ENCODE peak calls at places on chromosome 4, in ten cellular contexts. B is AG04450, Z is testis, U is left ventricle myocardium inferior, T is tibial artery, R is HFF-Myc, K is left lung, O is fibroblast of the aortic adventitia, X is cardiac fibroblast, P is sigmoid colon. M is an unnamed sample.

GRCh38 chr4:184955636-184956035 is 62.7 kb upstream of the HELT start:
- DNase-seq in B (no peak), Z (no peak), U (no peak), T (no peak), R (no peak), K (no peak), O (no peak), X (no peak), P (no peak), M (no peak)

GRCh38 chr4:110550260-110550659 is 72.6 kb downstream of the PITX2 start:
- DNase-seq in B (no peak), Z (no peak), U (no peak), T (no peak), R (no peak), K (no peak), O (peak), X (peak), P (no peak), M (no peak)

GRCh38 chr4:53421791-53422190 is 44.4 kb downstream of the FIP1L1 start:
- DNase-seq in B (no peak), Z (no peak), U (no peak), T (no peak), R (no peak), K (no peak), O (no peak), X (no peak), P (no peak), M (no peak)

GRCh38 chr4:5517372-5517771 is 191.0 kb downstream of the EVC2 start:
- DNase-seq in B (no peak), Z (no peak), U (no peak), T (no peak), R (no peak), K (no peak), O (no peak), X (no peak), P (no peak), M (no peak)

GRCh38 chr4:152849350-152849749 is 69.6 kb downstream of the ARFIP1 start:
- DNase-seq in B (no peak), Z (no peak), U (no peak), T (no peak), R (no peak), K (no peak), O (no peak), X (no peak), P (no peak), M (no peak)

GRCh38 chr4:124867551-124867950 is 155.0 kb upstream of the ANKRD50 start:
- DNase-seq in B (no peak), Z (no peak), U (no peak), T (no peak), R (no peak), K (no peak), O (peak), X (no peak), P (no peak), M (no peak)

GRCh38 chr4:123676550-123677229 is 280.1 kb downstream of the SPRY1 start:
- DNase-seq in B (no peak), Z (no peak), U (no peak), T (no peak), R (no peak), K (no peak), O (no peak), X (no peak), P (no peak), M (no peak)

GRCh38 chr4:8341691-8342090 is 72.1 kb downstream of the HTRA3 start:
- DNase-seq in B (no peak), Z (peak), U (peak), T (peak), R (no peak), K (no peak), O (no peak), X (no peak), P (peak), M (no peak)

GRCh38 chr4:100907465-100908454 is 389.9 kb upstream of the EMCN start:
- DNase-seq in B (no peak), Z (no peak), U (no peak), T (no peak), R (no peak), K (no peak), O (peak), X (peak), P (no peak), M (no peak)

GRCh38 chr4:111883557-111883999 is 261.7 kb upstream of the FAM241A start:
- DNase-seq in B (no peak), Z (no peak), U (no peak), T (no peak), R (no peak), K (no peak), O (no peak), X (no peak), P (no peak), M (no peak)

GRCh38 chr4:122914292-122914904 is 8.0 kb downstream of the NUDT6 start:
- DNase-seq in B (peak), Z (no peak), U (no peak), T (no peak), R (peak), K (no peak), O (peak), X (peak), P (no peak), M (no peak)

GRCh38 chr4:68883870-68884269 is 67.7 kb downstream of the UGT2A3 start:
- DNase-seq in B (no peak), Z (no peak), U (no peak), T (no peak), R (no peak), K (no peak), O (no peak), X (no peak), P (no peak), M (no peak)

GRCh38 chr4:64883087-64883926 is 474.1 kb upstream of the TECRL start:
- DNase-seq in B (no peak), Z (no peak), U (no peak), T (no peak), R (no peak), K (no peak), O (no peak), X (no peak), P (no peak), M (no peak)

GRCh38 chr4:7652006-7652405 is 217.3 kb upstream of the PSAPL1 start:
- DNase-seq in B (no peak), Z (no peak), U (no peak), T (no peak), R (no peak), K (no peak), O (no peak), X (no peak), P (no peak), M (no peak)

GRCh38 chr4:14749910-14750309 is 252.4 kb upstream of the CPEB2 start:
- DNase-seq in B (no peak), Z (peak), U (peak), T (no peak), R (no peak), K (peak), O (peak), X (peak), P (peak), M (no peak)

GRCh38 chr4:31108762-31109161 is 388.6 kb downstream of the PCDH7 start:
- DNase-seq in B (no peak), Z (no peak), U (no peak), T (no peak), R (no peak), K (no peak), O (no peak), X (no peak), P (no peak), M (no peak)

GRCh38 chr4:54695359-54696149 is 37.8 kb downstream of the KIT start:
- DNase-seq in B (no peak), Z (no peak), U (no peak), T (no peak), R (no peak), K (no peak), O (peak), X (peak), P (no peak), M (no peak)

GRCh38 chr4:169619518-169619957 is 840 bp upstream of the CLCN3 start:
- DNase-seq in B (no peak), Z (peak), U (no peak), T (no peak), R (no peak), K (peak), O (peak), X (peak), P (no peak), M (no peak)

GRCh38 chr4:169619958-169620845 is at the start of gene CLCN3:
- DNase-seq in B (peak), Z (peak), U (peak), T (peak), R (no peak), K (peak), O (peak), X (peak), P (peak), M (peak)

GRCh38 chr4:169620846-169621228 is 459 bp downstream of the CLCN3 start:
- DNase-seq in B (no peak), Z (peak), U (no peak), T (no peak), R (no peak), K (no peak), O (no peak), X (peak), P (no peak), M (no peak)

GRCh38 chr4:169618986-169619385 is 1.4 kb upstream of the CLCN3 start:
- DNase-seq in B (no peak), Z (no peak), U (no peak), T (no peak), R (no peak), K (no peak), O (no peak), X (no peak), P (no peak), M (no peak)

DNA sequence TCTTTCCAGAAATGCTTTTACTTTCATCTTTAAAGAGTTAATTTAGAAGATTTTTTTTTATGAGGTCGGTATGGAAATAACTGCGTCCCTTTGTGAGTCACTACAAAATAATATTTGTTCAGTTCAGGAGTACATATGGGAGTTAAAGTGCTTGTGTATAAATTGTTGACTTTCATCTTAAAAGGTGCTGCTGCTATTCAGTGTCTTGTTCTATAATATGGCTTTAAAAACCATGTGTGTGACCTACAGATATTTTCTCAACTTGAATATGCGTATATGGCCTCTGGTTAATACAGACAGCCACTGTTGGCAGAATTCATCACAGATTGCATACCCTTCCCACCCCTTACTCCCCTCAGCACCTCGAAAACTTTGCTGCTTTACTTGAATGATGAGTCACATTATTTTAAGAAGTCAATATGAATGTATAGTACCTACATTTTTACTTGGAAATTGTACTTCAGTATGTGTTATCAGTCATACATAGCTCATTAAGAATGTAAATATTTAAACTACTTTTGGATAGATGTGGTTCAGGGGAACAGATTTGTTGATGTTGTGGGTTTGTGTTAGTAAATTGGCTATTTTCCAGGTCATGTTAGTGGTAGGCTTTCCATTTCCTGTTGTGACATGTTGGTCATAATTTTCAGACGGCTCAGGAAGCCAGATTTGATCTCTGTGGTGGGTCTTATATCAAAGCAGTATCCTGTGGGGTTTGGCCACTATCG is 1.5 kb downstream of the CLCN3 start:
- DNase-seq in B (peak), Z (no peak), U (no peak), T (no peak), R (no peak), K (no peak), O (no peak), X (peak), P (no peak), M (no peak)
- H3K4me3 ChIP-seq in B (peak), Z (peak), U (peak), T (peak), R (peak), K (peak), O (peak), X (peak), P (peak), M (peak)

GRCh38 chr4:67549123-67549522 is 3.8 kb upstream of the CENPC start:
- DNase-seq in B (no peak), Z (no peak), U (no peak), T (no peak), R (no peak), K (no peak), O (peak), X (peak), P (no peak), M (no peak)
- TF ChIP-seq CTCF in B (no peak), Z (peak), U (peak), T (no peak), R (peak), K (no peak), O (peak), X (peak), P (no peak), M (no peak)

DNA sequence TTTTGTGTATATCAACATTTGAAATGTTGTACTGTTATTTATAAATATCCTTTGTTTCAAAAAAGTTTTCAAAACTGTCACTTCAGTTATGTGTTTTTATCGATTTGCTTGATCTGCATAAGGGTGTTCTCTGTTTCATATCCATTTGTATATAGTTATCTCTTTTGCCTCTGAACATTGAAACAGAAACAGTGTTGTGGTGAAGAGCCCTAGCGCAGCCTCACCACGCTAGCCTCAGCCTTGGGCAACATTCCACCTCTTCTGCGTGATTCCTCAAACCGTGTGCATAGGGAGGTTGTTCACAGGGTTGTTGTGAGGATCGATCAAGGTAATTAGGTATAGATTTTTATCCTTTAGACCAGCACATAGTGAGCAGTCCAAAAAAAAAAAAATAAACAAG is 287.0 kb upstream of the GALNT7 start:
- DNase-seq in B (no peak), Z (peak), U (no peak), T (no peak), R (no peak), K (no peak), O (no peak), X (no peak), P (no peak), M (no peak)
- H3K4me3 ChIP-seq in B (no peak), Z (no peak), U (no peak), T (no peak), R (no peak), K (no peak), O (no peak), X (no peak), P (no peak), M (no peak)

DNA sequence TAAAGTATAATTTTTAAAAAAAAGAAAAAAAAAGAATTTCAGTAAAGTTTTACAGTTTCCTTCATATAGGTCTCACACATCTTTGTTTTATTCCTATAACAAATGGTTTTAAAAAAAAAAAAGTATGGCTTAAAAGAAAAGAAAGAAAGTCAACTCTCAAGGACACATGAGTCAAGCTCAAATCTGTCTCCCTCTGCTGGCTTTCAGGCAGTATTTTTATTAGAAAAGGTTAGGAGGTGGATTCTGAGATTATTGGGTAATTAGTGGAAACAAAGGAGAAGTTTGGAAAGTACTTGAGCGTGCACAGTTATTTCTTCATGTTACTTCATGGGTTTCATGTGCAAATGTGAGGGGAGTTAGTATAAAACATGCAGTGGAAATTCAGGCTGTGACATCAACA is 36.6 kb upstream of the BTC start:
- DNase-seq in B (no peak), Z (no peak), U (no peak), T (no peak), R (no peak), K (no peak), O (no peak), X (peak), P (no peak), M (no peak)
- TF ChIP-seq CTCF in B (peak), Z (no peak), U (no peak), T (no peak), R (peak), K (no peak), O (peak), X (peak), P (no peak), M (no peak)

GRCh38 chr4:151314509-151314908 is 10.9 kb downstream of the SH3D19 start:
- DNase-seq in B (no peak), Z (no peak), U (no peak), T (no peak), R (no peak), K (no peak), O (no peak), X (no peak), P (no peak), M (no peak)
- H3K4me3 ChIP-seq in B (no peak), Z (no peak), U (no peak), T (no peak), R (no peak), K (no peak), O (no peak), X (no peak), P (no peak), M (no peak)

GRCh38 chr4:143307536-143307935 is 29.1 kb upstream of the GAB1 start:
- DNase-seq in B (no peak), Z (no peak), U (no peak), T (no peak), R (no peak), K (no peak), O (no peak), X (no peak), P (no peak), M (no peak)
- TF ChIP-seq CTCF in B (no peak), Z (no peak), U (no peak), T (no peak), R (no peak), K (no peak), O (no peak), X (no peak), P (no peak), M (no peak)

GRCh38 chr4:113292371-113293042 is 243.1 kb downstream of the ANK2 start:
- DNase-seq in B (peak), Z (peak), U (peak), T (peak), R (no peak), K (peak), O (peak), X (peak), P (peak), M (no peak)
- H3K4me3 ChIP-seq in B (peak), Z (no peak), U (peak), T (peak), R (no peak), K (no peak), O (peak), X (no peak), P (peak), M (no peak)

M was measured in AG04449.